ENCODE peak calls at places on chromosomes 13 and 19, in four cellular contexts. W is posterior cingulate gyrus, J is nucleus accumbens, K is IMR-90. T is an unnamed sample.

GRCh38 chr19:35302446-35302845 is 10.5 kb downstream of the MAG start:
- DNase-seq in W (no peak), J (no peak), K (no peak), T (no peak)

GRCh38 chr19:58279042-58279924 is 528 bp downstream of the ZNF8 start:
- DNase-seq in W (peak; percentile 91), J (peak; percentile 67), K (peak; percentile 51), T (peak; percentile 76)

GRCh38 chr13:21435710-21436151 is 23.4 kb downstream of the ZDHHC20 start:
- DNase-seq in W (no peak), J (no peak), K (peak; percentile 89), T (peak; percentile 58)

GRCh38 chr19:39103151-39103550 is 19.0 kb downstream of the ACP7 start:
- DNase-seq in W (no peak), J (no peak), K (no peak), T (no peak)

GRCh38 chr13:41458187-41458938 is 1.0 kb downstream of the RGCC start:
- DNase-seq in W (peak; percentile 91), J (peak; percentile 58), K (peak; percentile 46), T (no peak)

GRCh38 chr19:55585658-55586339 is 5.2 kb upstream of the ZNF579 start:
- DNase-seq in W (peak; percentile 94), J (peak; percentile 70), K (peak; percentile 63), T (peak; percentile 61)

GRCh38 chr13:102799544-102800144 is 725 bp downstream of the BIVM start:
- DNase-seq in W (peak; percentile 86), J (peak; percentile 55), K (peak; percentile 5), T (peak; percentile 6)

GRCh38 chr19:30854661-30855060 is 482.5 kb downstream of the ZNF536 start:
- DNase-seq in W (no peak), J (no peak), K (no peak), T (no peak)

GRCh38 chr19:47603706-47604310 is 5.1 kb upstream of the BICRA start:
- DNase-seq in W (no peak), J (no peak), K (no peak), T (no peak)

GRCh38 chr19:7520131-7521051 is 2.0 kb upstream of the MCOLN1 start:
- DNase-seq in W (no peak), J (no peak), K (no peak), T (no peak)

GRCh38 chr19:35642798-35643254 is 1.3 kb downstream of the ETV2 start:
- DNase-seq in W (no peak), J (no peak), K (no peak), T (no peak)

T was measured in A549.